ENCODE peak calls at places on chromosomes 3 and 15, in seven cellular contexts. One of them, this sample, is unnamed. For H3K36me3, the result is how much of the 10 kb centered on the place peaks cover.

GRCh38 chr3:33372218-33373081 is 67.8 kb downstream of the UBP1 start:
- DNase-seq in transverse colon: peak
- DNase-seq in heart left ventricle: no peak
- DNase-seq in pancreas: no peak
- DNase-seq in IMR-90: peak
- DNase-seq in HCT116: peak
- DNase-seq in CD4-positive, CD25-positive, alpha-beta regulatory T cell: peak
- DNase-seq in this sample: no peak

GRCh38 chr15:34721802-34722795 is 32.7 kb downstream of the GJD2 start:
- DNase-seq in transverse colon: no peak
- DNase-seq in heart left ventricle: peak
- DNase-seq in pancreas: peak
- DNase-seq in IMR-90: peak
- DNase-seq in HCT116: peak
- DNase-seq in CD4-positive, CD25-positive, alpha-beta regulatory T cell: no peak
- DNase-seq in this sample: no peak

GRCh38 chr15:65055201-65055870 is 10.1 kb downstream of the SLC51B start:
- DNase-seq in transverse colon: peak
- DNase-seq in heart left ventricle: peak
- DNase-seq in pancreas: no peak
- DNase-seq in IMR-90: peak
- DNase-seq in HCT116: no peak
- DNase-seq in CD4-positive, CD25-positive, alpha-beta regulatory T cell: no peak
- DNase-seq in this sample: no peak

GRCh38 chr3:46768061-46768460 is 50.4 kb upstream of the PRSS50 start:
- DNase-seq in transverse colon: no peak
- DNase-seq in heart left ventricle: no peak
- DNase-seq in pancreas: no peak
- DNase-seq in IMR-90: no peak
- DNase-seq in HCT116: no peak
- DNase-seq in CD4-positive, CD25-positive, alpha-beta regulatory T cell: no peak
- DNase-seq in this sample: no peak

GRCh38 chr3:179156775-179157174 is 8.6 kb downstream of the PIK3CA start:
- DNase-seq in transverse colon: no peak
- DNase-seq in heart left ventricle: no peak
- DNase-seq in pancreas: no peak
- DNase-seq in IMR-90: no peak
- DNase-seq in HCT116: no peak
- DNase-seq in CD4-positive, CD25-positive, alpha-beta regulatory T cell: no peak
- DNase-seq in this sample: no peak

GRCh38 chr15:71278989-71279756 is 163.9 kb downstream of the THSD4 start:
- DNase-seq in transverse colon: peak
- DNase-seq in heart left ventricle: no peak
- DNase-seq in pancreas: no peak
- DNase-seq in IMR-90: peak
- DNase-seq in HCT116: no peak
- DNase-seq in CD4-positive, CD25-positive, alpha-beta regulatory T cell: no peak
- DNase-seq in this sample: no peak

GRCh38 chr3:10964537-10965167 is 27.9 kb upstream of the SLC6A1 start:
- DNase-seq in transverse colon: peak
- DNase-seq in heart left ventricle: no peak
- DNase-seq in pancreas: no peak
- DNase-seq in IMR-90: peak
- DNase-seq in HCT116: no peak
- DNase-seq in CD4-positive, CD25-positive, alpha-beta regulatory T cell: peak
- DNase-seq in this sample: no peak

GRCh38 chr3:15636028-15636709 is 34.6 kb downstream of the BTD start:
- DNase-seq in transverse colon: no peak
- DNase-seq in heart left ventricle: no peak
- DNase-seq in pancreas: no peak
- DNase-seq in IMR-90: peak
- DNase-seq in HCT116: peak
- DNase-seq in CD4-positive, CD25-positive, alpha-beta regulatory T cell: peak
- DNase-seq in this sample: no peak

GRCh38 chr3:159113476-159113875 is 311.6 kb downstream of the MFSD1 start:
- DNase-seq in transverse colon: no peak
- DNase-seq in heart left ventricle: no peak
- DNase-seq in pancreas: no peak
- DNase-seq in IMR-90: no peak
- DNase-seq in HCT116: no peak
- DNase-seq in CD4-positive, CD25-positive, alpha-beta regulatory T cell: no peak
- DNase-seq in this sample: no peak

GRCh38 chr15:64216722-64217428 is 54.1 kb upstream of the PPIB start:
- DNase-seq in transverse colon: no peak
- DNase-seq in heart left ventricle: no peak
- DNase-seq in pancreas: peak
- DNase-seq in IMR-90: no peak
- DNase-seq in HCT116: no peak
- DNase-seq in CD4-positive, CD25-positive, alpha-beta regulatory T cell: no peak
- DNase-seq in this sample: no peak

GRCh38 chr15:77527164-77527778 is 105.4 kb downstream of the LINGO1 start:
- DNase-seq in transverse colon: no peak
- DNase-seq in heart left ventricle: peak
- DNase-seq in pancreas: no peak
- DNase-seq in IMR-90: peak
- DNase-seq in HCT116: no peak
- DNase-seq in CD4-positive, CD25-positive, alpha-beta regulatory T cell: no peak
- DNase-seq in this sample: no peak

GRCh38 chr3:146160233-146160963 is 586 bp downstream of the PLOD2 start:
- DNase-seq in transverse colon: peak
- DNase-seq in heart left ventricle: no peak
- DNase-seq in pancreas: peak
- DNase-seq in IMR-90: peak
- DNase-seq in HCT116: peak
- DNase-seq in CD4-positive, CD25-positive, alpha-beta regulatory T cell: no peak
- DNase-seq in this sample: peak

GRCh38 chr3:13011369-13012227 is 61.6 kb downstream of the IQSEC1 start:
- DNase-seq in transverse colon: peak
- DNase-seq in heart left ventricle: no peak
- DNase-seq in pancreas: no peak
- DNase-seq in IMR-90: no peak
- DNase-seq in HCT116: no peak
- DNase-seq in CD4-positive, CD25-positive, alpha-beta regulatory T cell: peak
- DNase-seq in this sample: no peak

GRCh38 chr3:23202203-23202920 is 765 bp upstream of the UBE2E2 start:
- DNase-seq in transverse colon: no peak
- DNase-seq in heart left ventricle: peak
- DNase-seq in pancreas: peak
- DNase-seq in IMR-90: peak
- DNase-seq in HCT116: no peak
- DNase-seq in CD4-positive, CD25-positive, alpha-beta regulatory T cell: peak
- DNase-seq in this sample: no peak

GRCh38 chr3:115580566-115580965 is 42.7 kb upstream of the GAP43 start:
- DNase-seq in transverse colon: no peak
- DNase-seq in heart left ventricle: no peak
- DNase-seq in pancreas: no peak
- DNase-seq in IMR-90: no peak
- DNase-seq in HCT116: no peak
- DNase-seq in CD4-positive, CD25-positive, alpha-beta regulatory T cell: no peak
- DNase-seq in this sample: no peak

GRCh38 chr3:99499235-99499798 is 139.1 kb upstream of the COL8A1 start:
- DNase-seq in transverse colon: no peak
- DNase-seq in heart left ventricle: no peak
- DNase-seq in pancreas: no peak
- DNase-seq in IMR-90: peak
- DNase-seq in HCT116: peak
- DNase-seq in CD4-positive, CD25-positive, alpha-beta regulatory T cell: peak
- DNase-seq in this sample: peak

GRCh38 chr3:11185564-11186317 is 31.4 kb downstream of the HRH1 start:
- DNase-seq in transverse colon: peak
- DNase-seq in heart left ventricle: peak
- DNase-seq in pancreas: no peak
- DNase-seq in IMR-90: peak
- DNase-seq in HCT116: peak
- DNase-seq in CD4-positive, CD25-positive, alpha-beta regulatory T cell: no peak
- DNase-seq in this sample: no peak

GRCh38 chr15:63998489-63998888 is 47.8 kb downstream of the DAPK2 start:
- DNase-seq in transverse colon: peak
- DNase-seq in heart left ventricle: no peak
- DNase-seq in pancreas: no peak
- DNase-seq in IMR-90: no peak
- DNase-seq in HCT116: no peak
- DNase-seq in CD4-positive, CD25-positive, alpha-beta regulatory T cell: no peak
- DNase-seq in this sample: no peak

DNA sequence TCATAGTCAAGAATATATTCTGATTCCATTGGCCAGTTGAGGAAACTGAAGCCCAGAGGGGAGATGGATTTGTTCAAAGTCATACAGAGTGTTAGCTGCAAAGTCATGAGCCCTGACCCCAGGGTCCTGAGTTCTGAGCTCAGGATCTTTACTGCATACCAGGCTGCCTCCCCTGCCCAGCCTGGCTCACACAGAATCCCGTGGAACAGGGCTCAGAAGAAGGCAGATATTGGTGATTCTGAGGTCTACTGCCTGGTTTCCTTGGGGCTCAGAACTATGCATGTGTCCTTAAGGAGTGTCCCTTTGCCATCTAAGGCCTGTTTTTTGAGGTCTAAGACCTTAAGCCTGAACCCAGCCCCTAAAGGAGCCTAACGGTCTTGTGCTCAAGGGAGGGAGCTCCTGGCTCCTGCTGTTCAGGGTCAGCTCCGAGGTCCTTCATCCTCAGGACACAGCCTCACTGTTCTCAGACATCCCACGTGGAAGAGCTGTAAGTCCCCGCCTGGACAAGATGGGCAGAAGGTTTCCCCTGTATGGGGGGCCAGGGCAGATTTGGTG is 134.5 kb downstream of the SMAD6 start:
- DNase-seq in transverse colon: no peak
- DNase-seq in heart left ventricle: no peak
- DNase-seq in pancreas: no peak
- DNase-seq in IMR-90: no peak
- DNase-seq in HCT116: no peak
- DNase-seq in CD4-positive, CD25-positive, alpha-beta regulatory T cell: no peak
- DNase-seq in this sample: no peak
- H3K36me3 ChIP-seq in transverse colon: under half
- H3K36me3 ChIP-seq in heart left ventricle: under half
- H3K36me3 ChIP-seq in pancreas: under half
- H3K36me3 ChIP-seq in IMR-90: under half
- H3K36me3 ChIP-seq in HCT116: under half
- H3K36me3 ChIP-seq in CD4-positive, CD25-positive, alpha-beta regulatory T cell: under half
- H3K36me3 ChIP-seq in this sample: under half

DNA sequence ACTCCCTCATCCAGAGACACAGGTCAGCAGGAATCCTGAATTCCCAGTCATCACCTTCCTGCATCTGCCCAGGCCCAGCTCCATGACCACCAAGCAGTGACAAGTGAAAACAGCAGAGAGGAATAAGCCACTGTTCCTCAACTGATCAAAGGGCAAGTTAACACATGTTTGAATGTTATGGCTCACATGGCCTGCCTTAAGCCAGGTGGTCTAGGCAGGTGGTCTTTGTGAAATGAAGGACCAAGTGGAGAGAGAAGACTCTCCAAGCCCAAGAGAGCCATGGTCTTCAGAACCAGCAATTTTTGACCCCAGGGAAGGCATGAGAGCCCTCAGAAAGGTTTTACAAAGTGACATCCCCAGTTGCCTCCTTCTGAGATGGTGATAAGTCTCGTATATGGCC is 161.8 kb downstream of the EPHB1 start:
- DNase-seq in transverse colon: no peak
- DNase-seq in heart left ventricle: no peak
- DNase-seq in pancreas: no peak
- DNase-seq in IMR-90: no peak
- DNase-seq in HCT116: no peak
- DNase-seq in CD4-positive, CD25-positive, alpha-beta regulatory T cell: no peak
- DNase-seq in this sample: no peak
- H3K36me3 ChIP-seq in transverse colon: under half
- H3K36me3 ChIP-seq in heart left ventricle: under half
- H3K36me3 ChIP-seq in pancreas: under half
- H3K36me3 ChIP-seq in IMR-90: under half
- H3K36me3 ChIP-seq in HCT116: under half
- H3K36me3 ChIP-seq in CD4-positive, CD25-positive, alpha-beta regulatory T cell: under half
- H3K36me3 ChIP-seq in this sample: under half

DNA sequence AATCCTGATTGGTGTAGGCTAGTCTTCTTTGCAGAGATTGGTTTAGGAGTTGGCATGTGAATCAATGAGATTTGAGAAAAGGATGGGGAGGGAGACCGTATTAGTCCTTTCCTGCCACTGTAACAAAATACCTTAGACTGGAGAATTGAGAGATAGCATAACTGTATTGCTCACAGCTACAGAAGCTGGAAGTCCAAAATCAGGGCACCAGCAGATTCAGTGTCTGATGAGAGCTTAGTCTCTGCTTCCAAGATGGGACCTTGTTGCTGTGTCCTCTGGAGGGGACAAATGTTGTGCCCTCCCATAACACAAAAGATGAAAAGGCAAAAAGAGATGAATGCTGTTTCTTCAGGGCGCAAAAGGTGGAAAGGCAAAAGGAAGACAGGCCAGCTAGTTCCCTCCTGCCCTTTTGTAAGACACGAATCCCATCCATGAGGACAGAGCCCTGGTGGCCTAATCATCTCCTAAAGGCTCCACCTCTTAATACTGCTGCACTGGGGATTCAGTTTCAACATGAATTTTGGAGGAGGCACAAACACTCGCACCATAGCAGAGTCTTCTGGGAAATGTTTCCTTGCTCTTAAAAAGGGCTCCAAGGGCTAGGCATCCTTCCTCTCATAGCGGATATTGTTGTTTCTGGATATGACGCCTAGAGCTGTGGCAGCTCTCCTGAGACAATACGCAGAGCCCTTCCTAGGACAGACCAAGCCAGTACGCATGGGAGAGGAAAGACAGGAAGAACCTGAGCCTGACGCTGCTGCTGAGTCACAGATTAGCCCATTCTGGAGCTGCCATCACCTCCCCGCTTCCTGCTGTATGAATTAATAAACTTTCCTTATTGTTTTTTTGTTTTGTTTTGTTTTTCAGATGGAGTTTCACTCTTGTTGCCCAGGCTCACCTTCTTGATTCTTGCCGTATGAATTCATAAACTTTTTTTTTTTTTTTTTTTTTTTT is 66.7 kb downstream of the PPCDC start:
- DNase-seq in transverse colon: no peak
- DNase-seq in heart left ventricle: no peak
- DNase-seq in pancreas: no peak
- DNase-seq in IMR-90: no peak
- DNase-seq in HCT116: no peak
- DNase-seq in CD4-positive, CD25-positive, alpha-beta regulatory T cell: no peak
- DNase-seq in this sample: no peak
- H3K36me3 ChIP-seq in transverse colon: under half
- H3K36me3 ChIP-seq in heart left ventricle: under half
- H3K36me3 ChIP-seq in pancreas: under half
- H3K36me3 ChIP-seq in IMR-90: under half
- H3K36me3 ChIP-seq in HCT116: under half
- H3K36me3 ChIP-seq in CD4-positive, CD25-positive, alpha-beta regulatory T cell: under half
- H3K36me3 ChIP-seq in this sample: under half

DNA sequence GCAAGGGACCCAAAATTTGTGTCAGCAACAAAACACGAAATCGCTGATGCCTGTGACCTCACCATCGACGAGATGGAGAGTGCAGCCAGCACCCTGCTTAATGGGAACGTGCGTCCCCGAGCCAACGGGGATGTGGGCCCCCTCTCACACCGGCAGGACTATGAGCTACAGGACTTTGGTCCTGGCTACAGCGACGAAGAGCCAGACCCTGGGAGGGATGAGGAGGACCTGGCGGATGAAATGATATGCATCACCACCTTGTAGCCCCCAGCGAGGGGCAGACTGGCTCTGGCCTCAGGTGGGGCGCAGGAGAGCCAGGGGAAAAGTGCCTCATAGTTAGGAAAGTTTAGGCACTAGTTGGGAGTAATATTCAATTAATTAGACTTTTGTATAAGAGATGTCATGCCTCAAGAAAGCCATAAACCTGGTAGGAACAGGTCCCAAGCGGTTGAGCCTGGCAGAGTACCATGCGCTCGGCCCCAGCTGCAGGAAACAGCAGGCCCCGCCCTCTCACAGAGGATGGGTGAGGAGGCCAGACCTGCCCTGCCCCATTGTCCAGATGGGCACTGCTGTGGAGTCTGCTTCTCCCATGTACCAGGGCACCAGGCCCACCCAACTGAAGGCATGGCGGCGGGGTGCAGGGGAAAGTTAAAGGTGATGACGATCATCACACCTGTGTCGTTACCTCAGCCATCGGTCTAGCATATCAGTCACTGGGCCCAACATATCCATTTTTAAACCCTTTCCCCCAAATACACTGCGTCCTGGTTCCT is 34.9 kb downstream of the CHDH start:
- DNase-seq in transverse colon: no peak
- DNase-seq in heart left ventricle: no peak
- DNase-seq in pancreas: no peak
- DNase-seq in IMR-90: no peak
- DNase-seq in HCT116: no peak
- DNase-seq in CD4-positive, CD25-positive, alpha-beta regulatory T cell: no peak
- DNase-seq in this sample: no peak
- H3K36me3 ChIP-seq in transverse colon: under half
- H3K36me3 ChIP-seq in heart left ventricle: under half
- H3K36me3 ChIP-seq in pancreas: under half
- H3K36me3 ChIP-seq in IMR-90: under half
- H3K36me3 ChIP-seq in HCT116: under half
- H3K36me3 ChIP-seq in CD4-positive, CD25-positive, alpha-beta regulatory T cell: under half
- H3K36me3 ChIP-seq in this sample: under half